ENCODE peak calls at places on chromosomes 12 and 14, in four cellular contexts. M, A, B and X are unnamed samples.
A peak's percentile ranks its signal among the peaks of the same experiment; 100 is the strongest.

GRCh38 chr14:77439861-77440260 is 16.5 kb upstream of the NOXRED1 start:
- DNase-seq in M (no peak), A (no peak), B (no peak), X (no peak)

GRCh38 chr12:56129210-56129691 is 1.2 kb downstream of the ESYT1 start:
- DNase-seq in M (peak; percentile 81), A (peak; percentile 51), B (peak; percentile 59), X (peak; percentile 79)

GRCh38 chr14:35369701-35370191 is 34.8 kb downstream of the NFKBIA start:
- DNase-seq in M (no peak), A (no peak), B (no peak), X (peak; percentile 44)

GRCh38 chr12:64522807-64523206 is 70.9 kb downstream of the TBK1 start:
- DNase-seq in M (no peak), A (no peak), B (no peak), X (peak; percentile 75)

GRCh38 chr12:79949098-79949497 is 14.2 kb upstream of the PPP1R12A start:
- DNase-seq in M (no peak), A (no peak), B (no peak), X (no peak)

GRCh38 chr12:124737772-124738635 is 125.7 kb downstream of the SCARB1 start:
- DNase-seq in M (no peak), A (no peak), B (no peak), X (no peak)

GRCh38 chr12:131917139-131917710 is 11.9 kb upstream of the PUS1 start:
- DNase-seq in M (no peak), A (no peak), B (no peak), X (no peak)

GRCh38 chr12:91513354-91513753 is 330.7 kb upstream of the DCN start:
- DNase-seq in M (no peak), A (no peak), B (no peak), X (peak; percentile 1)

GRCh38 chr12:93699271-93700141 is 22.3 kb downstream of the CRADD start:
- DNase-seq in M (no peak), A (no peak), B (no peak), X (peak; percentile 86)

GRCh38 chr12:3357950-3358525 is 133.0 kb upstream of the PRMT8 start:
- DNase-seq in M (no peak), A (no peak), B (no peak), X (no peak)

GRCh38 chr14:99133563-99134332 is 138.2 kb downstream of the BCL11B start:
- DNase-seq in M (no peak), A (no peak), B (no peak), X (no peak)

GRCh38 chr12:80761818-80762217 is 45.1 kb downstream of the MYF5 start:
- DNase-seq in M (no peak), A (no peak), B (no peak), X (no peak)

GRCh38 chr12:13175499-13175898 is 21.0 kb upstream of the EMP1 start:
- DNase-seq in M (no peak), A (no peak), B (no peak), X (peak; percentile 88)

GRCh38 chr14:32419429-32419828 is 90.3 kb downstream of the AKAP6 start:
- DNase-seq in M (no peak), A (no peak), B (no peak), X (no peak)

GRCh38 chr14:80564051-80564450 is 352.7 kb upstream of the DIO2 start:
- DNase-seq in M (no peak), A (no peak), B (no peak), X (no peak)

GRCh38 chr14:26330982-26331381 is 266.9 kb downstream of the NOVA1 start:
- DNase-seq in M (no peak), A (no peak), B (no peak), X (no peak)

GRCh38 chr14:79680087-79680486 is 531.2 kb downstream of the DIO2 start:
- DNase-seq in M (no peak), A (no peak), B (no peak), X (no peak)

GRCh38 chr12:8078916-8079315 is 3.2 kb upstream of the NECAP1 start:
- DNase-seq in M (no peak), A (no peak), B (no peak), X (no peak)

GRCh38 chr12:24488091-24488596 is 460.8 kb downstream of the BCAT1 start:
- DNase-seq in M (no peak), A (no peak), B (no peak), X (no peak)

GRCh38 chr12:45232771-45233372 is 17.0 kb downstream of the ANO6 start:
- DNase-seq in M (no peak), A (peak; percentile 97), B (no peak), X (peak; percentile 99)

GRCh38 chr12:104319918-104320626 is 16.5 kb downstream of the EID3 start:
- DNase-seq in M (no peak), A (no peak), B (no peak), X (no peak)

DNA sequence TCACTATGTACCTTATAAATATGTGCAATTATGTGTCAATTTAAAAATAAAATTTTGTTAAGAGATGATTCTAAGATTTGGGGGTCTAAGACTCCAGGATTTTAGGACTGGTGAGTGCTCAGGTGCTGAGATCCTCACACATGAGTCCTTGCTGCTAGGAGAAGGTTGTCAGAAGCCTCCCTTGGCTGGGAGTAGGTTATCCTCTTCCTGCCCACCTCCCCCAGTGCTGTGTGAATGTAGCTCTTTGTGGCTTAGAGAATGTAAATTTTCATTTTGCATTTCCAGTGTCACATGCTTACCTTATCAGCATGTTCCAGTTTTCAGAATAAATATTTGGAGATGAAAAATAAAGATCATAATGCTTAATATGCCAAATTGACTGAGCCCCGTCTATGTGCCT is 114.2 kb upstream of the MDM1 start:
- DNase-seq in M (no peak), A (no peak), B (no peak), X (no peak)
- H3K4me2 ChIP-seq in M (peak overlapping the region; percentile 64), A (no peak overlapping the region), B (no peak overlapping the region), X (no peak overlapping the region)

GRCh38 chr12:112107728-112108447 is 695 bp downstream of the NAA25 start:
- DNase-seq in M (peak; percentile 41), A (peak; percentile 38), B (peak; percentile 6), X (peak; percentile 54)

GRCh38 chr12:112102127-112102526 is 6.5 kb downstream of the NAA25 start:
- DNase-seq in M (no peak), A (no peak), B (no peak), X (no peak)

GRCh38 chr12:112107306-112107705 is 1.3 kb downstream of the NAA25 start:
- DNase-seq in M (no peak), A (no peak), B (no peak), X (peak; percentile 45)

GRCh38 chr12:112103758-112104504 is 4.7 kb downstream of the NAA25 start:
- DNase-seq in M (no peak), A (no peak), B (no peak), X (no peak)

GRCh38 chr12:112105891-112106290 is 2.7 kb downstream of the NAA25 start:
- DNase-seq in M (no peak), A (no peak), B (no peak), X (no peak)
- H4K20me1 ChIP-seq in M (peaks cover 62% of the 10 kb centered on the region), A (peaks cover 5% of the 10 kb centered on the region), B (peaks cover 6% of the 10 kb centered on the region), X (peaks cover 3% of the 10 kb centered on the region)

DNA sequence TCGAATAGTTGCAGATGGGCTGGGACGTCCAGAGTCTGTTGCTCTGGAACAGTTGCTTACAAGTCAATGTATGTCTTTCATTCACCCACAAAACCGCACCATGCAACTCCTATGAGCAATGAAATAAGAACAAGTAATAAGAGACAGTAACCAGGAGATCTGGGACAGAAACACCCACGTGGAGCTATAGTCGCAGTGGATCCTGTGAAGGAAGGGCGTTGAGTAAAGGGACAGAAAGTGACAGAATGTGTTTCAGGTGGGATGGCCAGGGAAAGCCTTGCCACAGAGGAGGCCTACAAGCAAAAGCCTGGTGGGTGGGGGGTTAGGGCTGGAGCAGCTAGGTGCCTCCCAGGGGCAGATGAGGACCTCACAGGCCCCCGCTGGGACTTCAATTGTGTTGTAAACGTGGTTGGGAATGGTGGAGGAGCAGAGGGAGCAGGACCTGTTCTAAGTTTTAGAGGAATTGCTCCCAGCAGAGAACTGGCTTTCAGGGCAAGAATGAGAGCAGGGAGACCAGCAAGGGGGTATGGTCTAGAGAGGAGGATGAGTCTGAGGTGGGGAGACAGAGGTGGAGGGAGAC is 86.7 kb upstream of the FZD10 start:
- DNase-seq in M (no peak), A (no peak), B (no peak), X (no peak)
- H3K27me3 ChIP-seq in M (peaks cover 70% of the 10 kb centered on the region), A (no peaks in the 10 kb centered on the region), B (no peaks in the 10 kb centered on the region), X (no peaks in the 10 kb centered on the region)

DNA sequence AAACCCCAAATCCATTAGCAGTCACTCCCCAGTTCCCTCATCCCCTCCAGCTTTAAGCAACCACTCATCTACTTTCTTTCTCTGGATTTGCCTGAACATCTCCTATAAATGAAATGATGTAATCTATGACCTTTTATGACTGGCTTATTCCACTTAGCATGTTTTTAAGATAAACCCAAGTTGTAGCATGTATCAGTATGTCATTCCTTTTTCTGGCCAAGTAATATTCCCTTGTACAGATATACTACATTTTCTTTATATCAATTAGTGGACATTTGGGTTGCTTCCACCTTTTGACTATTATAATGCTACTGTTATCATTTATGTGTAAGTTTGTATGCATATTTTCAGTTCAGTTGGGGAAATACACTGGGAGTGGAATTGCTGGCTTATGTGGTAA is 83.4 kb downstream of the TESC start:
- DNase-seq in M (no peak), A (no peak), B (no peak), X (no peak)
- H3K4me2 ChIP-seq in M (no peak overlapping the region), A (no peak overlapping the region), B (no peak overlapping the region), X (no peak overlapping the region)

GRCh38 chr14:71348394-71348793 is 441.1 kb downstream of the PCNX1 start:
- DNase-seq in M (no peak), A (no peak), B (no peak), X (no peak)
- H4K20me1 ChIP-seq in M (peaks cover 16% of the 10 kb centered on the region), A (no peaks in the 10 kb centered on the region), B (no peaks in the 10 kb centered on the region), X (peaks cover 5% of the 10 kb centered on the region)

GRCh38 chr12:15244341-15244740 is 23.1 kb upstream of the RERG start:
- DNase-seq in M (no peak), A (no peak), B (no peak), X (no peak)
- H3K27me3 ChIP-seq in M (no peaks in the 10 kb centered on the region), A (peaks cover 12% of the 10 kb centered on the region), B (no peaks in the 10 kb centered on the region), X (peaks cover 9% of the 10 kb centered on the region)

GRCh38 chr14:61678966-61679365 is 16.3 kb upstream of the HIF1A start:
- DNase-seq in M (peak; percentile 86), A (no peak), B (no peak), X (peak; percentile 17)

GRCh38 chr14:61677469-61677868 is 17.8 kb upstream of the HIF1A start:
- DNase-seq in M (no peak), A (no peak), B (no peak), X (no peak)

GRCh38 chr14:61681413-61681812 is 13.9 kb upstream of the HIF1A start:
- DNase-seq in M (no peak), A (no peak), B (no peak), X (no peak)
- H3K4me2 ChIP-seq in M (no peak overlapping the region), A (no peak overlapping the region), B (no peak overlapping the region), X (no peak overlapping the region)

DNA sequence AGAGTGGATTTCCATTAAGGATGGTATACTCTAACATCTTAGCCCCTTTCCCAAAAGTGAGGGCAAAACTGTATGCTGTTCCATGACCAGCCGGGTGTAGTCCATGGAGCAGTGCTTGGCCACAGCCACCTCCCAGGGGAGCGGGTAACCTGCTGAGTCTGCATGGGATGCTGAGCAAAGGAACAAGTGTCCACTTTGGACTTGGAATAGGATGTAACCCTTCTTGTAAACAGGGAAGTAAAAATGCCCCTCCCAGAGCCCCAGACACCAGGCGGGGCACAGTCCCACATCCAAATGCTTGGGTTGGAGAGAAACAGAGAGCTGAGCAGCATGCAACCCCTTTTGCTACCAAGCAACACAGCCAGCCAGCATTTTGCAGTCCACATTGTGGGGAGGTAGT is 65.6 kb downstream of the ACTN1 start:
- DNase-seq in M (no peak), A (no peak), B (no peak), X (no peak)
- H4K20me1 ChIP-seq in M (peaks cover 18% of the 10 kb centered on the region), A (peaks cover 4% of the 10 kb centered on the region), B (no peaks in the 10 kb centered on the region), X (peaks cover 13% of the 10 kb centered on the region)